ENCODE peak calls at places on chromosome 1, in four cellular contexts. V, P, B and U are unnamed samples.

GRCh38 chr1:54814148-54814498 is 13.0 kb upstream of the TTC22 start:
- ATAC-seq in V (no peak), P (no peak), B (no peak), U (no peak)

GRCh38 chr1:42831273-42831672 is 14.1 kb upstream of the SVBP start:
- ATAC-seq in V (no peak), P (no peak), B (no peak), U (no peak)

GRCh38 chr1:87669671-87670070 is 341.0 kb downstream of the LMO4 start:
- ATAC-seq in V (no peak), P (no peak), B (no peak), U (no peak)

GRCh38 chr1:3542635-3543034 is 68.7 kb downstream of the MEGF6 start:
- ATAC-seq in V (no peak), P (no peak), B (no peak), U (no peak)

GRCh38 chr1:110556471-110556807 is 37.5 kb upstream of the KCNA10 start:
- ATAC-seq in V (no peak), P (no peak), B (no peak), U (no peak)

GRCh38 chr1:219805191-219805590 is 123.2 kb downstream of the SLC30A10 start:
- ATAC-seq in V (no peak), P (no peak), B (no peak), U (no peak)

GRCh38 chr1:47593598-47594285 is 155.9 kb downstream of the FOXD2 start:
- ATAC-seq in V (no peak), P (no peak), B (no peak), U (no peak)

GRCh38 chr1:210360852-210361477 is 32.3 kb downstream of the HHAT start:
- ATAC-seq in V (peak), P (peak), B (no peak), U (peak)

GRCh38 chr1:71980543-71980942 is 301.8 kb downstream of the NEGR1 start:
- ATAC-seq in V (no peak), P (no peak), B (no peak), U (no peak)

GRCh38 chr1:239308701-239309333 is 77.6 kb upstream of the CHRM3 start:
- ATAC-seq in V (peak), P (no peak), B (no peak), U (no peak)

GRCh38 chr1:218658294-218658693 is 313.2 kb downstream of the TGFB2 start:
- ATAC-seq in V (no peak), P (no peak), B (no peak), U (peak)

GRCh38 chr1:226942392-226942791 is 2.3 kb downstream of the COQ8A start:
- ATAC-seq in V (no peak), P (no peak), B (no peak), U (no peak)

GRCh38 chr1:151371744-151372410 is 628 bp downstream of the SELENBP1 start:
- ATAC-seq in V (no peak), P (no peak), B (no peak), U (peak)

GRCh38 chr1:34176830-34177613 is at the start of gene C1orf94:
- ATAC-seq in V (no peak), P (no peak), B (no peak), U (no peak)

GRCh38 chr1:169312084-169312954 is 55.3 kb downstream of the NME7 start:
- ATAC-seq in V (peak), P (peak), B (peak), U (peak)